ENCODE peak calls at places on chromosome 5, in ten cellular contexts. U is hepatocyte; N is uterus; O is AG04450; Y is suprapubic skin; T is endodermal cell; D is tibial nerve; K is CD8-positive, alpha-beta T cell; A is heart left ventricle; E is effector memory CD4-positive, alpha-beta T cell. R is an unnamed sample.
A peak's percentile ranks its signal among the peaks of the same experiment; 100 is the strongest.

GRCh38 chr5:163396941-163397340 is 40.5 kb upstream of the CCNG1 start:
- DNase-seq in U (no peak), N (no peak), O (no peak), Y (no peak), T (no peak), D (no peak), K (no peak), A (no peak), E (no peak), R (no peak)

GRCh38 chr5:1068204-1068894 is 43.5 kb downstream of the SLC12A7 start:
- DNase-seq in U (no peak), N (peak; percentile 35), O (no peak), Y (no peak), T (no peak), D (no peak), K (no peak), A (peak; percentile 78), E (no peak), R (no peak)

GRCh38 chr5:133321833-133322420 is 270.1 kb downstream of the HSPA4 start:
- DNase-seq in U (no peak), N (no peak), O (no peak), Y (no peak), T (no peak), D (no peak), K (no peak), A (no peak), E (no peak), R (no peak)

GRCh38 chr5:100913298-100913697 is 10.2 kb upstream of the ST8SIA4 start:
- DNase-seq in U (no peak), N (no peak), O (no peak), Y (no peak), T (no peak), D (no peak), K (no peak), A (no peak), E (no peak), R (no peak)

GRCh38 chr5:127442085-127442484 is 75.4 kb upstream of the PRRC1 start:
- DNase-seq in U (peak; percentile 24), N (no peak), O (no peak), Y (no peak), T (no peak), D (no peak), K (no peak), A (no peak), E (no peak), R (no peak)

GRCh38 chr5:44952376-44952775 is 143.6 kb downstream of the MRPS30 start:
- DNase-seq in U (peak; percentile 48), N (no peak), O (no peak), Y (no peak), T (peak; percentile 56), D (no peak), K (no peak), A (no peak), E (no peak), R (peak; percentile 26)

GRCh38 chr5:5581080-5581479 is 158.6 kb downstream of the ICE1 start:
- DNase-seq in U (no peak), N (no peak), O (no peak), Y (no peak), T (no peak), D (no peak), K (no peak), A (no peak), E (no peak), R (no peak)

GRCh38 chr5:142492781-142493281 is 168.0 kb upstream of the SPRY4 start:
- DNase-seq in U (no peak), N (no peak), O (no peak), Y (no peak), T (no peak), D (no peak), K (no peak), A (no peak), E (no peak), R (no peak)

GRCh38 chr5:141521244-141521781 is 32.4 kb downstream of the PCDHGC5 start:
- DNase-seq in U (peak; percentile 70), N (no peak), O (peak; percentile 97), Y (no peak), T (no peak), D (peak; percentile 28), K (no peak), A (peak; percentile 74), E (no peak), R (peak; percentile 100)

GRCh38 chr5:73822276-73822988 is 196.4 kb downstream of the ARHGEF28 start:
- DNase-seq in U (no peak), N (no peak), O (no peak), Y (no peak), T (no peak), D (no peak), K (no peak), A (no peak), E (no peak), R (no peak)

GRCh38 chr5:138873096-138873885 is 1.8 kb downstream of the LRRTM2 start:
- DNase-seq in U (no peak), N (no peak), O (no peak), Y (no peak), T (no peak), D (no peak), K (no peak), A (no peak), E (no peak), R (no peak)

GRCh38 chr5:134420326-134420725 is 8.6 kb upstream of the CDKN2AIPNL start:
- DNase-seq in U (no peak), N (no peak), O (no peak), Y (no peak), T (no peak), D (no peak), K (no peak), A (no peak), E (no peak), R (no peak)

GRCh38 chr5:60960591-60960990 is 15.6 kb downstream of the NDUFAF2 start:
- DNase-seq in U (peak; percentile 40), N (no peak), O (no peak), Y (no peak), T (no peak), D (no peak), K (no peak), A (no peak), E (no peak), R (no peak)

GRCh38 chr5:32852535-32852934 is 141.4 kb downstream of the NPR3 start:
- DNase-seq in U (peak; percentile 59), N (no peak), O (peak; percentile 69), Y (no peak), T (peak; percentile 80), D (peak; percentile 64), K (no peak), A (peak; percentile 38), E (no peak), R (no peak)

DNA sequence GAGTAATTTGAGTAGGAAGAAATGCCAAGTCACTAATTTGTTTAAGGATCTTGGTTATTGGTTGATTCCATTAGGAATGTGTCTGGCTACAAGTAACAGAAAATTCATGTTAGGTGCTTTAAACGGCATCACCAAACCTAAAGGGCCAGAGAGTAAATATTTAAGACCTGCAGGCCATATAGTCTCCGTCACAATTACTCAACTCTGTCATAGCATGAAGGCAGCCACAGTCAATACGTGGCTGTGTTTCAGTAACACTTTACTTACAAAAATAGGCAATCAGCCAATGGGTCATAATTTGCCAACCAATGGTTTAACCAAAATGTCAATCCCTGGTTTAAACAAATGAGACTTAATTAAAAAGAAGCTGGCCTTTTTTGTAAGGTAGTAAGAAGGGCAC is 98.5 kb downstream of the ARL15 start:
- DNase-seq in U (no peak), N (no peak), O (no peak), Y (no peak), T (no peak), D (no peak), K (no peak), A (no peak), E (no peak), R (no peak)
- H3K27ac ChIP-seq in U (no peak overlapping the region), N (no peak overlapping the region), O (no peak overlapping the region), Y (no peak overlapping the region), T (no peak overlapping the region), D (no peak overlapping the region), K (no peak overlapping the region), A (no peak overlapping the region), E (no peak overlapping the region), R (no peak overlapping the region)

DNA sequence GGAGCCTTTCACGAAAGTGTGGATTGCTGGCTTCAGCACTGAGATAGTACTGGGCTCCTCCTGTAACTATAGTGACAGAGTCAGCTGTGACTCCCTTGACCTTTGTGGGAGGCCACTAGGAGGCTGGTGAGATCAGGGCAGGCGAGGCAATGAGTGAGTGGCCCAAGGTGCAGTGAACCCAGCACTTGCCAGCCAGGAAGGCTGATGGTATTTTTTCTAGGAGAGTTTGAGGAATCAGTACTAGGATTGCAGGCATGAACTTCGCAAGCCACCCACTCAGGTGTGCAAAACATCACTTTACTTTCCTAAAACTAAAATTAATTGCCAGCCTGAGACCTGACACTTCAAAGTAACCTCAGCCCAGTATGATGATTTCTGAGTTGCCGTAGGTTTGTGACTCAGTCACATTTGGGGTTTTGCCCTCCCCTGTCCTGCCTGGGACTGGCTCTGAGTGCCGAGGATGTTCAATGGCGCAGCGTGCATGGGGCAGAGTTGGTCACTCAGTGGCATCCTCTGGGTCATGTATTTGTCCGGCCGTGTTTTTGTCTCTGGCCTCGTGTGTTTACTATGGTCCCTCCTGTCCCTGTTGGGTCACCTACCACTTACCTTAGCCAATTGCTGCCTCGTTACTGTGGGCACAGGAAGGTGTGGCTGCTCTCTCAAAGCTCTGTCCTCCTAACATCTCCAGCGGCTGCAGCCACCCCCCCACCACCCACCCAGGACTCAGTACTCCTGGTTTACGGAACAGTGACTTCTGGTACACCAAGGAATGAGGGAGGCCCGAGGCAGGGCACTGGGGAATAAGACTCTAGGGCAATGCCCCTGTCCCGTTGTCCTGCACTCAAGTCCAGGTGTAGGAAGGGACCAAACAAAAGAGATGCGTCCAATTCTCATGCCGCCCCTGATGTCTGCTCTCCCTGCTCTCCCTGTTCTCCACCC is 67.2 kb downstream of the IL31RA start:
- DNase-seq in U (no peak), N (no peak), O (no peak), Y (no peak), T (peak; percentile 59), D (no peak), K (no peak), A (no peak), E (no peak), R (no peak)
- H3K27ac ChIP-seq in U (no peak overlapping the region), N (no peak overlapping the region), O (no peak overlapping the region), Y (no peak overlapping the region), T (no peak overlapping the region), D (no peak overlapping the region), K (no peak overlapping the region), A (no peak overlapping the region), E (no peak overlapping the region), R (no peak overlapping the region)

GRCh38 chr5:14039063-14039462 is 94.6 kb upstream of the DNAH5 start:
- DNase-seq in U (no peak), N (no peak), O (no peak), Y (no peak), T (no peak), D (no peak), K (no peak), A (no peak), E (no peak), R (peak; percentile 84)
- H3K27ac ChIP-seq in U (peak overlapping the region; percentile 67), N (no peak overlapping the region), O (peak overlapping the region; percentile 99), Y (no peak overlapping the region), T (no peak overlapping the region), D (no peak overlapping the region), K (no peak overlapping the region), A (no peak overlapping the region), E (no peak overlapping the region), R (peak overlapping the region; percentile 91)

DNA sequence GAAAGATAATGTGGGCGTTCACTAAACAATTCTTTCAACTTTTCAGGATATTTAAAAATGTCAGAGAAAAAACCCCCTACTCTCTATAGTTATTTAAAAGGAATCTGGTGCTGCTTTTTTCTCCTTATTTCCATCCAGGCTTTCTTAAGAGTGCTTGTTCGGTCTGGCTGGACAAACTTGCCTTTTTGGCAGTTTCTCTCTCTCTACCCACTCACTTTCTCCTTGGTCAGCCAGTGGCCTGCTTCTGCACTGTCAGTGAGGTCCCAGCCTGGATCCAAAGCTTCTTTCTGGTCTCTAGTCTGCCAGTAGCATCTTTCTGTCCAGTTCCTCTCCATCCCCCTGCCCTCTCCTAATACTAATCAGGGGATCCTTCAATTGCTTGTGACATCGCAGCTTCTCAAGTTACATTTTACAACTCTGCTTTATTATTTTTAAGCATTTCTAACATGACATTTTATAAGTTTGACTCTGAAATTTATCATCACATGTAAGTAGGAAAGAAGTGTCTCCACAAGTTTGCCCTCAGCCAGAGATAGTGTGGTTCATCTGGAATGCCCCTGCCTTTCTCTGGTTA is 50.4 kb downstream of the PIK3R1 start:
- DNase-seq in U (no peak), N (no peak), O (no peak), Y (no peak), T (no peak), D (no peak), K (no peak), A (peak; percentile 40), E (no peak), R (no peak)
- H3K27ac ChIP-seq in U (peak overlapping the region; percentile 21), N (peak overlapping the region; percentile 81), O (no peak overlapping the region), Y (peak overlapping the region; percentile 16), T (no peak overlapping the region), D (no peak overlapping the region), K (no peak overlapping the region), A (peak overlapping the region; percentile 81), E (no peak overlapping the region), R (no peak overlapping the region)